ENCODE peak calls at places on chromosomes 6 and 20, in nine cellular contexts. W is NCI-H2171, N is mammary epithelial cell, Q is cerebellar cortex, D is myocyte, L is OCI-LY7, Z is keratinocyte, M is IMR-90, Y is ELF-1. O is an unnamed sample.

GRCh38 chr20:47191074-47191673 is 165.3 kb downstream of the ZMYND8 start:
- DNase-seq in W (no peak), N (peak), Q (no peak), D (no peak), L (no peak), Z (peak), M (peak), Y (no peak), O (peak)

GRCh38 chr20:10476319-10476724 is 41.2 kb downstream of the SLX4IP start:
- DNase-seq in W (no peak), N (no peak), Q (no peak), D (peak), L (peak), Z (no peak), M (peak), Y (no peak), O (no peak)

GRCh38 chr6:150189176-150189575 is 46.3 kb downstream of the PPP1R14C start:
- DNase-seq in W (no peak), N (no peak), Q (no peak), D (no peak), L (peak), Z (no peak), M (no peak), Y (no peak), O (no peak)

GRCh38 chr20:12737900-12738299 is 270.9 kb upstream of the SPTLC3 start:
- DNase-seq in W (no peak), N (no peak), Q (no peak), D (no peak), L (no peak), Z (no peak), M (no peak), Y (no peak), O (no peak)

GRCh38 chr20:22563062-22563965 is 21.1 kb downstream of the FOXA2 start:
- DNase-seq in W (no peak), N (no peak), Q (no peak), D (no peak), L (no peak), Z (no peak), M (no peak), Y (no peak), O (no peak)

GRCh38 chr20:32697608-32698007 is 23.9 kb upstream of the C20orf203 start:
- DNase-seq in W (no peak), N (no peak), Q (peak), D (no peak), L (no peak), Z (no peak), M (no peak), Y (no peak), O (no peak)

GRCh38 chr6:151288711-151289398 is 49.1 kb downstream of the AKAP12 start:
- DNase-seq in W (no peak), N (no peak), Q (no peak), D (no peak), L (no peak), Z (no peak), M (no peak), Y (no peak), O (no peak)

GRCh38 chr20:34999021-34999451 is 43.4 kb downstream of the MYH7B start:
- DNase-seq in W (no peak), N (no peak), Q (peak), D (no peak), L (no peak), Z (no peak), M (no peak), Y (no peak), O (no peak)

GRCh38 chr20:45611054-45611453 is 18.5 kb upstream of the WFDC10A start:
- DNase-seq in W (no peak), N (peak), Q (no peak), D (peak), L (no peak), Z (peak), M (peak), Y (no peak), O (peak)

GRCh38 chr6:155958550-155958949 is 502.9 kb upstream of the NOX3 start:
- DNase-seq in W (no peak), N (no peak), Q (no peak), D (no peak), L (no peak), Z (no peak), M (no peak), Y (no peak), O (no peak)

GRCh38 chr20:10673176-10673830 is 496 bp downstream of the JAG1 start:
- DNase-seq in W (no peak), N (no peak), Q (no peak), D (no peak), L (peak), Z (no peak), M (no peak), Y (peak), O (no peak)

GRCh38 chr6:56552212-56553130 is 90.2 kb downstream of the DST start:
- DNase-seq in W (no peak), N (no peak), Q (no peak), D (no peak), L (no peak), Z (no peak), M (peak), Y (no peak), O (no peak)

GRCh38 chr6:1701668-1702353 is 92.1 kb downstream of the FOXC1 start:
- DNase-seq in W (no peak), N (no peak), Q (no peak), D (peak), L (no peak), Z (no peak), M (peak), Y (peak), O (peak)

GRCh38 chr6:1619666-1620503 is 10.2 kb downstream of the FOXC1 start:
- DNase-seq in W (no peak), N (no peak), Q (no peak), D (no peak), L (no peak), Z (no peak), M (no peak), Y (peak), O (no peak)

GRCh38 chr6:157045831-157046454 is 268.8 kb downstream of the ARID1B start:
- DNase-seq in W (no peak), N (peak), Q (peak), D (peak), L (no peak), Z (no peak), M (peak), Y (no peak), O (no peak)

GRCh38 chr6:149476789-149477455 is 7.9 kb downstream of the ZC3H12D start:
- DNase-seq in W (no peak), N (no peak), Q (no peak), D (no peak), L (no peak), Z (no peak), M (no peak), Y (no peak), O (no peak)

O was measured in epithelial cell of prostate.